ENCODE peak calls at places on chromosomes 4 and X, in ten cellular contexts. L, E, S, K, V, U, P, A, M and I are unnamed samples. For H3K4me1 and H3K27me3, the result is how much of the 10 kb centered on the place peaks cover.

GRCh38 chrX:96004386-96004785 is 680.3 kb upstream of the DIAPH2 start:
- DNase-seq in E (no peak), S (no peak), U (no peak), V (no peak), M (no peak), A (peak), P (no peak), L (no peak), K (peak), I (no peak)

GRCh38 chr4:121711263-121712000 is 14.7 kb upstream of the ANXA5 start:
- DNase-seq in M (peak), A (peak), L (peak), K (peak), U (peak), S (peak), V (peak), P (peak), E (peak), I (peak)

GRCh38 chr4:65367306-65367705 is 303.0 kb downstream of the EPHA5 start:
- DNase-seq in P (no peak), A (no peak), S (no peak), V (no peak), K (no peak), M (no peak), L (peak), U (no peak), E (no peak), I (no peak)

GRCh38 chr4:2786794-2787229 is 6.1 kb upstream of the SH3BP2 start:
- DNase-seq in A (no peak), V (no peak), E (no peak), K (no peak), L (no peak), U (no peak), S (no peak), M (no peak), P (no peak), I (no peak)

GRCh38 chr4:955931-956381 is 17.4 kb downstream of the DGKQ start:
- DNase-seq in P (no peak), S (peak), L (no peak), V (no peak), K (no peak), M (no peak), U (no peak), E (peak), A (no peak), I (no peak)

GRCh38 chrX:65696613-65697012 is 29.2 kb downstream of the MSN start:
- DNase-seq in L (peak), P (no peak), K (no peak), E (no peak), V (no peak), U (no peak), M (no peak), S (no peak), A (no peak), I (no peak)

GRCh38 chr4:53532521-53532920 is 58.8 kb downstream of the LNX1 start:
- DNase-seq in E (no peak), L (no peak), S (no peak), V (no peak), M (no peak), U (no peak), P (no peak), A (peak), K (no peak), I (no peak)

GRCh38 chr4:56049428-56050212 is 100.9 kb downstream of the CEP135 start:
- DNase-seq in A (no peak), K (peak), U (peak), S (no peak), L (peak), E (no peak), P (no peak), V (no peak), M (no peak), I (peak)

GRCh38 chrX:107715331-107716044 is 60.1 kb downstream of the TSC22D3 start:
- DNase-seq in P (no peak), U (no peak), M (no peak), S (no peak), A (peak), V (no peak), E (no peak), K (no peak), L (no peak), I (no peak)

GRCh38 chr4:104469794-104470193 is 24.9 kb downstream of the CXXC4 start:
- DNase-seq in M (no peak), U (no peak), V (no peak), E (no peak), S (no peak), P (no peak), L (no peak), K (no peak), A (no peak), I (no peak)

GRCh38 chr4:104475652-104476051 is 19.0 kb downstream of the CXXC4 start:
- DNase-seq in E (no peak), P (no peak), S (no peak), V (no peak), K (no peak), A (no peak), U (no peak), M (no peak), L (no peak), I (no peak)

GRCh38 chr4:104470770-104471169 is 23.9 kb downstream of the CXXC4 start:
- DNase-seq in L (no peak), K (no peak), S (no peak), M (no peak), A (no peak), P (no peak), V (no peak), U (no peak), E (no peak), I (no peak)

DNA sequence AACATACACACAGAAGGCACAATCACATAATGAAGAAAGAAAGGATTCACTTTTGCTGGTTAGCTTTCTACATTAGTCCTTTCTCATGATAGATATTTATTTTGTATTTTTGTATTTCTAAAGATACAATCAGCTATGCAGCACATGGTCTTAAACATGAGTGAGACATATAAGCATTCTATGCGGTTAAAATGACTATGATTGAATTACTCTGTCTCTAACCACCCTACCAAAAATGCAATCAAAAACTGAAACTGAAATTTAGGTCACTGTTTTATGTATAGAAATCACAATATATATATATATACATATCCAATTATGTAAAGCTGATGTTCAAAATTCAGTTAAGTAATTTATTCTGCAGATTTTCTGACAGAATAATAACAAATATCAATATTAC is 21.9 kb downstream of the CXXC4 start:
- DNase-seq in K (no peak), U (no peak), P (no peak), A (no peak), E (no peak), L (peak), S (no peak), V (no peak), M (no peak), I (no peak)
- H3K27ac ChIP-seq in K (no peak), U (no peak), P (no peak), A (no peak), E (no peak), L (no peak), S (no peak), V (no peak), M (no peak), I (no peak)

DNA sequence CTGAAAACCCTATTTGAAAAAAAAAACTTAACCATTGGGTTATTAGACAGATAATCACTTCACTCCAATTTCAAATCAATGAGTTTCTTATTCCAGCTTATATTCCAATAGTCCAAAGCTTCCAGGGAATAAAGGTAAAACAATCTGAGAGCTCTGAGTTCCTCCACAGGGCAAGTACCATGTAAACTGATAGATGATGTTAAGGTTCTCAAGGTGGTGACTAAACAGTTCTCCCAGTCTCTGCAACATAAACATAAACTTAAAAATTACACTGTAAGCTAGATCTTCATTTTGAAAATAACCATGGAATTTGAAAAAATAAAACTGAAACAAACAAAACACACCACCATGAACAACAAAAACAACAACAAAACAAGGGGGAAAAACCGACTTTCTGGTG is 22.3 kb upstream of the CD38 start:
- DNase-seq in U (no peak), A (peak), S (no peak), E (no peak), V (no peak), K (no peak), M (no peak), P (no peak), L (peak), I (no peak)
- H3K4me1 ChIP-seq in U (under half), A (under half), S (under half), E (under half), V (under half), K (under half), M (under half), P (under half), L (under half), I (under half)

DNA sequence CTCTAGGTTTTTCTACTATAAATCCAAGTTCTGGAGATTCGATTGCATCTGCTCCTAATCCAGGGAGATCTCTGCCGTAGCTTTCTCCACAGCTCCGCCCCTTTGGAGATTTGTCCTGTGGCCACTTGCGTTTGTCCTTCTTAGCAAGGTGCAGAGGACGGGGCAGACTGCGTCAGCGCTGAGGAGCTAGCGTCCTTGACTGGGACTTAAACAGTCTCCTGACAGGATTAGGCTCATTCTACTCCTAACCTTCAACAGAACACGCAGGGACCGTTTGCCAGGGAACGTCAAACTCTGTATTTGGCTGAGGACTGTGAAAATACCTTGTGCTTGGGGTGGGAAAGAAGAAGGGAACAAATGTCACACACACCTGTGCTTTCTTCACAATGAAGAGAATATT is 38.6 kb downstream of the SORBS2 start:
- DNase-seq in V (no peak), K (no peak), U (no peak), E (peak), M (no peak), S (peak), A (no peak), P (peak), L (no peak), I (peak)
- H3K27me3 ChIP-seq in V (under half), K (under half), U (under half), E (under half), M (under half), S (under half), A (under half), P (under half), L (under half), I (under half)

DNA sequence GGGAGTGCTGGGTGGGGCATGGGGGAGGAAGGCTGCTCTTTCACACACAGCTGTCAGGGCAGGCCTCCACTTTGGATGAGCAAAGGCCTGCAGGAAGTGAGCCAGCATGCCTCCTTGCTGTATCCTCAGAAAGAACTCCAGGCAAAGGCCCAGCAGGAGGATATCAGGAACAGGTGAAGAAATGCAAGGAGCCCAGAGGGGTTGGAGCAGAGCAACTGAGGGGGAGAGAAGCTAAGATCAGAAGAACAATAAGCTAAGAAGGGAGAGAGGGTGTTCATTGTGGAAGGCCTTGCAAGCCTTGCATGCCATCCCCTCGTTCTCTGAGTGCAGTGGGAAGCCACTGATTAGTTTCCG is 115.1 kb downstream of the CAMK2D start:
- DNase-seq in L (no peak), P (peak), U (no peak), E (no peak), M (no peak), S (no peak), A (peak), K (peak), V (no peak), I (peak)
- H3K27ac ChIP-seq in L (no peak), P (no peak), U (no peak), E (no peak), M (no peak), S (no peak), A (no peak), K (no peak), V (no peak), I (peak)

GRCh38 chrX:19772306-19772705 is 115.1 kb downstream of the SH3KBP1 start:
- DNase-seq in V (no peak), K (no peak), M (no peak), S (peak), L (no peak), A (peak), U (no peak), P (no peak), E (no peak), I (peak)

GRCh38 chrX:19775830-19776498 is 111.4 kb downstream of the SH3KBP1 start:
- DNase-seq in L (no peak), P (no peak), S (no peak), A (no peak), M (no peak), U (no peak), E (no peak), V (no peak), K (no peak), I (peak)

GRCh38 chrX:19772759-19773623 is 114.4 kb downstream of the SH3KBP1 start:
- DNase-seq in U (no peak), A (no peak), M (no peak), V (no peak), L (peak), P (no peak), K (no peak), E (no peak), S (no peak), I (no peak)

GRCh38 chrX:19774905-19775304 is 112.5 kb downstream of the SH3KBP1 start:
- DNase-seq in A (no peak), U (no peak), E (no peak), S (no peak), V (no peak), L (no peak), M (no peak), P (no peak), K (no peak), I (no peak)

DNA sequence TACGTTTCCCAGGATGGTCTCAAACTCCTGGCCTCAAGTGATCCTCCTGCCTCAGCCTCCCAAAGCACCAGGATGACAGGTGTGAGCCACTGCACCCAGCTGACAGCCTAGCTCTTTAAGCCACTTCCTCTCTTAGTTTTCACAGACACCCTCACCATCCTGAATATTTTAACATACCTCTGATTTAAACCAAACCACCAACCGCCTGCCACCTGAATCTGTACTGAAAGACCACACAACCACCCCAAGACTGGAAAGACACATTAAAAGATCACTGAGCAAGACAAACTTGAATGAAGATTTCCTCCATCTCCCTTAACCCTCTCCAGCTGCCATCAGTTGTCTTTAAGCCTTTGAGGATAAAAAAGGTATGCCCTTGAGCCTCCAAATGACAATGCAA is 110.6 kb downstream of the SH3KBP1 start:
- DNase-seq in A (no peak), L (peak), E (no peak), U (no peak), V (no peak), M (no peak), P (no peak), K (no peak), S (no peak), I (no peak)
- H3K4me1 ChIP-seq in A (under half), L (under half), E (under half), U (under half), V (under half), M (under half), P (under half), K (under half), S (under half), I (under half)

GRCh38 chr4:27087306-27088045 is 226.8 kb downstream of the STIM2 start:
- DNase-seq in V (no peak), L (no peak), M (no peak), E (no peak), K (no peak), U (no peak), A (no peak), P (no peak), S (no peak), I (no peak)

GRCh38 chr4:27089186-27089585 is 228.5 kb downstream of the STIM2 start:
- DNase-seq in U (no peak), M (no peak), L (no peak), S (no peak), A (no peak), P (no peak), E (no peak), V (no peak), K (no peak), I (no peak)

GRCh38 chr4:27090406-27090805 is 229.8 kb downstream of the STIM2 start:
- DNase-seq in V (no peak), K (no peak), A (no peak), S (no peak), P (no peak), U (no peak), E (no peak), M (no peak), L (no peak), I (no peak)

GRCh38 chr4:27084685-27085356 is 224.2 kb downstream of the STIM2 start:
- DNase-seq in A (peak), V (no peak), E (no peak), S (no peak), K (peak), P (peak), L (peak), M (no peak), U (peak), I (no peak)

DNA sequence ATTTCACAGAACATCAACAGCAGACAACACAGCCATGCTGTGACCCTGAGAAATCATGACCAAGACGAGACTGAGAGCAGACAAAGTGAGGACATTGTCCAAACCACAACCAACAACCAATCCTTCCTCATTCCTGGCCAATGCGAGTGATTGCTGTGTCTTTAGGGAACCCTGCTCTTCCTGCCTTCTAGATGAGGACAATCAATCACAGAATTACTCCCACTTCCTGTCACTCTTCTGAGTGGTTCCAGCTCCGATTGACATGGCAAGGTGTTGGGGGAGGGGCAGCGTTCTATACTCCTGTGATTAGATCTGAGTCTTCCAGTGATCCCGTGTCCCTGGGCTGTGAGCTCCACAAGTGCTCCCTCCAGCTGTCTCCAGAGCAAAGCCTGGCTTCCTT is 227.8 kb downstream of the STIM2 start:
- DNase-seq in M (no peak), U (no peak), V (no peak), E (no peak), S (no peak), A (no peak), P (no peak), L (no peak), K (peak), I (no peak)
- H3K27me3 ChIP-seq in M (under half), U (under half), V (half or more), E (under half), S (under half), A (under half), P (under half), L (under half), K (under half), I (under half)

GRCh38 chr4:136634121-136634520 is 898.2 kb downstream of the PCDH18 start:
- DNase-seq in E (no peak), A (no peak), S (no peak), M (no peak), K (no peak), L (no peak), P (no peak), U (no peak), V (no peak), I (no peak)
- H3K27ac ChIP-seq in E (no peak), A (no peak), S (no peak), M (no peak), K (no peak), L (no peak), P (no peak), U (no peak), V (no peak), I (no peak)

GRCh38 chrX:34880656-34881055 is 61.9 kb upstream of the FAM47B start:
- DNase-seq in A (peak), V (no peak), U (no peak), K (no peak), S (no peak), E (no peak), P (no peak), M (no peak), L (no peak), I (no peak)
- H3K4me1 ChIP-seq in A (under half), V (under half), U (under half), K (under half), S (under half), E (under half), P (under half), M (under half), L (under half), I (under half)